ENCODE peak calls at places on chromosome 10, in four cellular contexts. Y, A, I and D are unnamed samples.

GRCh38 chr10:128083191-128083895 is 42.9 kb downstream of the MKI67 start:
- DNase-seq in I (no peak), A (no peak), Y (no peak), D (no peak)

GRCh38 chr10:119496282-119496681 is 46.2 kb downstream of the RGS10 start:
- DNase-seq in Y (no peak), I (no peak), A (no peak), D (no peak)

GRCh38 chr10:1409359-1409750 is 328.0 kb downstream of the ADARB2 start:
- DNase-seq in I (no peak), A (no peak), Y (no peak), D (no peak)

GRCh38 chr10:18658992-18659783 is at the start of gene ARL5B:
- DNase-seq in Y (peak; percentile 99), I (peak; percentile 98), A (peak; percentile 96), D (peak; percentile 98)

GRCh38 chr10:127293640-127294039 is 97.2 kb upstream of the INSYN2A start:
- DNase-seq in I (no peak), A (peak; percentile 17), Y (no peak), D (no peak)

GRCh38 chr10:29408847-29409240 is 120.0 kb downstream of the LYZL1 start:
- DNase-seq in I (no peak), Y (no peak), A (no peak), D (no peak)

GRCh38 chr10:103745264-103746247 is 109.8 kb downstream of the SH3PXD2A start:
- DNase-seq in Y (peak; percentile 16), I (peak; percentile 56), A (peak; percentile 28), D (peak; percentile 40)

GRCh38 chr10:46002916-46003693 is 27.3 kb downstream of the NCOA4 start:
- DNase-seq in Y (peak; percentile 40), I (no peak), A (no peak), D (peak; percentile 30)

GRCh38 chr10:6461961-6462360 is 118.1 kb downstream of the PRKCQ start:
- DNase-seq in I (no peak), A (no peak), Y (no peak), D (no peak)

GRCh38 chr10:124349231-124349992 is 69.3 kb downstream of the OAT start:
- DNase-seq in A (no peak), I (no peak), Y (no peak), D (no peak)

GRCh38 chr10:58756126-58756525 is 243.5 kb downstream of the BICC1 start:
- DNase-seq in Y (peak; percentile 66), I (no peak), A (no peak), D (peak; percentile 56)

GRCh38 chr10:75599875-75600648 is 168.6 kb downstream of the LRMDA start:
- DNase-seq in A (no peak), I (no peak), Y (no peak), D (no peak)

GRCh38 chr10:35592421-35592820 is 12.7 kb upstream of the GJD4 start:
- DNase-seq in I (no peak), Y (no peak), A (no peak), D (no peak)

GRCh38 chr10:88313897-88314296 is 269.2 kb downstream of the RNLS start:
- DNase-seq in I (no peak), Y (no peak), A (no peak), D (no peak)

GRCh38 chr10:24872049-24872789 is 80.2 kb downstream of the PRTFDC1 start:
- DNase-seq in A (no peak), I (no peak), Y (peak; percentile 48), D (no peak)

GRCh38 chr10:103609231-103610082 is 116.0 kb downstream of the NEURL1 start:
- DNase-seq in A (no peak), Y (no peak), I (no peak), D (no peak)

GRCh38 chr10:125084191-125085186 is 75.9 kb downstream of the CTBP2 start:
- DNase-seq in I (peak; percentile 84), A (no peak), Y (peak; percentile 94), D (peak; percentile 92)

GRCh38 chr10:29344073-29344820 is 55.4 kb downstream of the LYZL1 start:
- DNase-seq in I (no peak), Y (peak; percentile 64), A (no peak), D (peak; percentile 36)

GRCh38 chr10:102299873-102300272 is 54.5 kb downstream of the GBF1 start:
- DNase-seq in I (no peak), Y (peak; percentile 76), A (no peak), D (peak; percentile 50)

GRCh38 chr10:86265877-86266259 is 100.7 kb downstream of the GRID1 start:
- DNase-seq in Y (no peak), A (no peak), I (no peak), D (no peak)

GRCh38 chr10:102945449-102945848 is 27.4 kb downstream of the CNNM2 start:
- DNase-seq in A (no peak), I (no peak), Y (no peak), D (no peak)

GRCh38 chr10:68301790-68302502 is 29.9 kb upstream of the HNRNPH3 start:
- DNase-seq in A (no peak), Y (peak; percentile 61), I (no peak), D (peak; percentile 44)

GRCh38 chr10:77965294-77965693 is 38.7 kb upstream of the DLG5 start:
- DNase-seq in I (no peak), Y (peak; percentile 59), A (no peak), D (peak; percentile 92)

GRCh38 chr10:11517150-11517549 is 94.3 kb downstream of the USP6NL start:
- DNase-seq in I (no peak), Y (no peak), A (no peak), D (no peak)

GRCh38 chr10:78614267-78614666 is 454.5 kb upstream of the ZMIZ1 start:
- DNase-seq in I (no peak), A (no peak), Y (no peak), D (no peak)

GRCh38 chr10:124701881-124702656 is 42.1 kb downstream of the FAM53B start:
- DNase-seq in A (no peak), I (peak; percentile 77), Y (peak; percentile 50), D (no peak)

GRCh38 chr10:99930731-99931550 is 78.8 kb downstream of the DNMBP start:
- DNase-seq in A (no peak), Y (peak; percentile 47), I (no peak), D (no peak)
- H3K4me3 ChIP-seq in A (no peak overlapping the region), Y (no peak overlapping the region), I (no peak overlapping the region), D (no peak overlapping the region)

GRCh38 chr10:56359837-56360236 is 1.2 kb downstream of the ZWINT start:
- DNase-seq in I (no peak), A (no peak), Y (no peak), D (no peak)
- H3K4me3 ChIP-seq in I (no peak overlapping the region), A (no peak overlapping the region), Y (peak overlapping the region; percentile 59), D (peak overlapping the region; percentile 71)

GRCh38 chr10:110643670-110644597 is at the start of gene RBM20:
- DNase-seq in I (peak; percentile 89), A (no peak), Y (peak; percentile 21), D (peak; percentile 50)

GRCh38 chr10:110647136-110647430 is 2.9 kb downstream of the RBM20 start:
- DNase-seq in A (no peak), Y (no peak), I (no peak), D (no peak)

GRCh38 chr10:110646417-110647135 is 2.4 kb downstream of the RBM20 start:
- DNase-seq in I (no peak), A (no peak), Y (no peak), D (no peak)

GRCh38 chr10:110642980-110643655 is 1.0 kb upstream of the RBM20 start:
- DNase-seq in I (peak; percentile 52), Y (no peak), A (no peak), D (peak; percentile 17)

DNA sequence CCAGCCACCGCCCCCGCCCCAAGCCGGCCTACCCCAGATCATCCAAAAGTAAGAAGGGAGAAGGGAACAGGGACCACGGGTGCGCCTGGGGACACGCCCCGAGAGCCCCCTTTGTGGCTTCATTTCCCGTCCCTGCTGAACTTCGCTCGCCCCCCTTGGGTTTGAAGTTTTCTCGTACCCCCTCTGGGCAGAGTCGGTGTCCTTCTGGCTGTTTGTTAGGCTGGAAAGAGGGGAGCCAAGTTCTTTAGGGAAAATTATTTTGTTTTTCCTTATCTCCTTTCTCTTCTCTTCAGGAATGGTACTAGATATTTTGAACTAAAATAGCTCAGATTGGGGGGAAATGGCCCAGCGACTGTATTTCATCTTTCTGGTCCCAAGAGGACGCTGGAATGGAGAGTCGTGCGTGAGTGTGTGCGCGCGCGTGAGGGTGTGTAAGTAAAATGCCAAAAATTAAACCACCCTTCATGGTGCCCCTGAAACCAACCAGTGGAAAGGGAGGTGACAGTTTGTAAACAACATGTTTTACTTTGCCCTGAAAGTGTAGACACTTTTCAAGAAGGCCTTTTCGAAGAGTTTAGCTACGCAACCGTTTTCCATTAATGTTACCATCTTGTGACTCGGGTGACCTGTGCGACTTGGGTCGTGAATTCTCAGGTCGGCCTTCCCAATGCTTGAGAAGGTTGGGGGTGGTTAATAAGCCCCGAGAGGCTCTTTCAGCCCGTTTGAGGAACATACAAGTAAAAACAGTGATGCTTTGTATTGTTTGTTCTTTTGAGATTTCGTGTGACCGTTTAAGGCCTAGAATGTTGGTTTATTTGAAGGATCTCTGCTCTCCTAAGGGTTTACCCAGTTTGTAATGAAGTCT is 694 bp downstream of the RBM20 start:
- DNase-seq in A (no peak), I (no peak), Y (no peak), D (no peak)
- H3K4me3 ChIP-seq in A (peak overlapping the region; percentile 62), I (peak overlapping the region; percentile 88), Y (peak overlapping the region; percentile 50), D (no peak overlapping the region)

DNA sequence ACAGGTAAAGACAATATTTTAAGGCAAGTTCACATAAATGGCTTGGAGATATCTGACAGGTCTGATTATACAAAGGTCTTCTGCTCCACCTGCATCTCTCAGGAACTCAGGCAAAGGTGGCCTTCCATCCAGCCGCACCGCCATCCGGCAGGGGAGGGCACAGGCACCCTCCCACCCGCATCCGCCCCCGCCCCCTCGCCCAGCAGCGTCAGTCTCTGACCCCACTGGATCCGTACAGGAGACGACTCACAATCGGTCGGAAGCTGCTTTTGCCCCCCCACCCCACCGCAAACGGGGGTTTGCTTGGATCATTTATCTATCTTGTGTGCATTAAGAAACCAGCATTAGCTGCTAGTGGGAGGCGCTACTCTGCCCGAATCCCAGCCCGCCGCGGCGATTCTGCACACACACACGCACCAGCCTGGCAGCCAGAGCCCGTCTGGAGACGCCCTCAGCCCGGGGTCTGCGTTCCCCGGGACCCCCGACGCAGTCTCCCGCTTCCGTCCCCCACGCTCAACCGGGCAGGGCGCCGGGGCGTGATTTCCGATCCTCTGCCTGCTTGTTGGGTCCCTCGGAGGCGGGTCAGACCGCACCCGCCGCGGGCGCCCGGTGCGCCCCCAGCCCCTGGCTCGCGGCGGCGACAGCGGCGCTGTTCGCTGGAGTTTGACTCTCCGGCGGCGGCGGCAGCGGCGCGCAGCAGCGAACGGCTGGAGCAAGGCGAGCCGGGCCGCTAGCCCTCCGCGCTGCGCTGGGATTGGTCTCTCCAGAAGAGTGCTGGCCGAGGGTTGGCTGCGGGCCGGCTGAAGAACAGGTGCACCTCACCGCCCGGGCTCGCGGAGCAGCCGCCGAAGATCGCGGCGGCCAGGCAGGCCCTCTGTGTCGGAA is 820 bp upstream of the NRG3 start:
- DNase-seq in I (peak; percentile 56), Y (peak; percentile 23), A (no peak), D (peak; percentile 69)
- H3K4me3 ChIP-seq in I (peak overlapping the region; percentile 42), Y (no peak overlapping the region), A (no peak overlapping the region), D (no peak overlapping the region)